ENCODE peak calls at places on chromosomes 7 and 10, in ten cellular contexts. L is neural progenitor cell, M is sigmoid colon, E is RWPE2, C is Caco-2, Y is PC-9, X is pancreas, O is lung, N is WTC11, Z is lower lobe of right lung. W is an unnamed sample.

GRCh38 chr7:67644149-67644548 is 647.5 kb downstream of the TYW1 start:
- DNase-seq in L (peak), M (no peak), E (no peak), C (no peak), Y (no peak), X (no peak), O (no peak), N (no peak), Z (no peak), W (no peak)

GRCh38 chr10:126500866-126501265 is 112.6 kb upstream of the ADAM12 start:
- DNase-seq in L (no peak), M (no peak), E (no peak), C (no peak), Y (no peak), X (no peak), O (no peak), N (no peak), Z (no peak), W (peak)

GRCh38 chr7:49721441-49721840 is 52.0 kb upstream of the VWC2 start:
- DNase-seq in L (no peak), M (no peak), E (no peak), C (no peak), Y (no peak), X (no peak), O (no peak), N (no peak), Z (no peak), W (no peak)

GRCh38 chr7:22442187-22442886 is 57.7 kb downstream of the STEAP1B start:
- DNase-seq in L (no peak), M (no peak), E (no peak), C (no peak), Y (no peak), X (no peak), O (peak), N (no peak), Z (peak), W (peak)

GRCh38 chr10:51260376-51260775 is 186.1 kb downstream of the PRKG1 start:
- DNase-seq in L (no peak), M (no peak), E (no peak), C (no peak), Y (no peak), X (no peak), O (no peak), N (no peak), Z (no peak), W (no peak)

GRCh38 chr10:129373718-129374117 is 93.3 kb upstream of the MGMT start:
- DNase-seq in L (no peak), M (no peak), E (no peak), C (no peak), Y (no peak), X (no peak), O (no peak), N (no peak), Z (no peak), W (peak)

GRCh38 chr10:128932071-128932820 is 534.8 kb upstream of the MGMT start:
- DNase-seq in L (peak), M (no peak), E (no peak), C (no peak), Y (no peak), X (no peak), O (no peak), N (no peak), Z (no peak), W (no peak)

GRCh38 chr10:48541144-48541795 is 63.6 kb downstream of the ARHGAP22 start:
- DNase-seq in L (no peak), M (no peak), E (no peak), C (peak), Y (peak), X (no peak), O (no peak), N (no peak), Z (no peak), W (no peak)

GRCh38 chr10:65194131-65194530 is 1672.9 kb downstream of the REEP3 start:
- DNase-seq in L (no peak), M (no peak), E (no peak), C (no peak), Y (peak), X (no peak), O (no peak), N (no peak), Z (no peak), W (no peak)

GRCh38 chr7:148368562-148368961 is 222.0 kb upstream of the C7orf33 start:
- DNase-seq in L (no peak), M (no peak), E (no peak), C (no peak), Y (no peak), X (no peak), O (no peak), N (no peak), Z (no peak), W (peak)

GRCh38 chr7:1938788-1939433 is 268.8 kb downstream of the ELFN1 start:
- DNase-seq in L (no peak), M (no peak), E (no peak), C (no peak), Y (no peak), X (peak), O (no peak), N (no peak), Z (peak), W (no peak)

GRCh38 chr7:149196151-149196704 is 882 bp downstream of the ZNF282 start:
- DNase-seq in L (peak), M (peak), E (no peak), C (no peak), Y (peak), X (no peak), O (no peak), N (no peak), Z (no peak), W (no peak)

GRCh38 chr7:65462148-65462716 is 88.6 kb downstream of the ZNF92 start:
- DNase-seq in L (no peak), M (no peak), E (no peak), C (no peak), Y (no peak), X (no peak), O (no peak), N (no peak), Z (no peak), W (no peak)

GRCh38 chr7:80379034-80379433 is 132.8 kb downstream of the GNAT3 start:
- DNase-seq in L (no peak), M (no peak), E (no peak), C (no peak), Y (no peak), X (no peak), O (no peak), N (no peak), Z (no peak), W (no peak)

GRCh38 chr10:964321-964987 is 23.8 kb upstream of the GTPBP4 start:
- DNase-seq in L (no peak), M (no peak), E (no peak), C (no peak), Y (no peak), X (no peak), O (no peak), N (no peak), Z (no peak), W (no peak)

GRCh38 chr7:78218051-78218450 is 419.5 kb downstream of the PHTF2 start:
- DNase-seq in L (no peak), M (no peak), E (no peak), C (no peak), Y (no peak), X (no peak), O (no peak), N (no peak), Z (no peak), W (no peak)

GRCh38 chr7:75596727-75597614 is 104.9 kb downstream of the SPDYE5 start:
- DNase-seq in L (no peak), M (no peak), E (no peak), C (peak), Y (peak), X (no peak), O (no peak), N (no peak), Z (no peak), W (no peak)

GRCh38 chr7:33529070-33529469 is 376.3 kb upstream of the BMPER start:
- DNase-seq in L (no peak), M (no peak), E (no peak), C (no peak), Y (no peak), X (no peak), O (no peak), N (no peak), Z (no peak), W (no peak)

GRCh38 chr10:62636825-62637248 is 167.7 kb upstream of the ADO start:
- DNase-seq in L (no peak), M (no peak), E (no peak), C (no peak), Y (no peak), X (no peak), O (no peak), N (no peak), Z (no peak), W (no peak)

GRCh38 chr7:2688409-2689342 is 674 bp downstream of the AMZ1 start:
- DNase-seq in L (peak), M (no peak), E (no peak), C (no peak), Y (no peak), X (no peak), O (no peak), N (peak), Z (no peak), W (no peak)

GRCh38 chr10:122882798-122883197 is 3.4 kb upstream of the FAM24B start:
- DNase-seq in L (no peak), M (no peak), E (no peak), C (no peak), Y (no peak), X (no peak), O (no peak), N (no peak), Z (no peak), W (no peak)

GRCh38 chr10:73399054-73399453 is 14.8 kb downstream of the ANXA7 start:
- DNase-seq in L (no peak), M (no peak), E (no peak), C (no peak), Y (no peak), X (no peak), O (no peak), N (no peak), Z (no peak), W (no peak)

GRCh38 chr10:21726601-21727295 is 192.7 kb downstream of the MLLT10 start:
- DNase-seq in L (peak), M (no peak), E (no peak), C (no peak), Y (no peak), X (no peak), O (no peak), N (no peak), Z (no peak), W (no peak)

GRCh38 chr7:30471205-30471604 is 7.4 kb downstream of the NOD1 start:
- DNase-seq in L (no peak), M (peak), E (no peak), C (no peak), Y (no peak), X (no peak), O (no peak), N (no peak), Z (no peak), W (no peak)

GRCh38 chr10:92689663-92690210 is at the start of gene HHEX:
- DNase-seq in L (peak), M (peak), E (no peak), C (peak), Y (peak), X (peak), O (peak), N (peak), Z (peak), W (peak)

GRCh38 chr7:72281325-72281724 is 130.8 kb downstream of the CALN1 start:
- DNase-seq in L (no peak), M (no peak), E (no peak), C (no peak), Y (no peak), X (no peak), O (no peak), N (no peak), Z (no peak), W (no peak)

GRCh38 chr10:18418579-18419210 is 232.7 kb downstream of the NSUN6 start:
- DNase-seq in L (no peak), M (no peak), E (no peak), C (no peak), Y (no peak), X (no peak), O (no peak), N (no peak), Z (no peak), W (peak)

GRCh38 chr10:116809528-116810500 is 39.5 kb upstream of the ENO4 start:
- DNase-seq in L (peak), M (peak), E (no peak), C (no peak), Y (peak), X (peak), O (no peak), N (peak), Z (no peak), W (no peak)

GRCh38 chr7:20329389-20330175 is 1.1 kb upstream of the ITGB8 start:
- DNase-seq in L (peak), M (peak), E (peak), C (peak), Y (peak), X (peak), O (peak), N (peak), Z (peak), W (peak)

GRCh38 chr10:45023426-45023825 is 22.7 kb downstream of the ZNF22 start:
- DNase-seq in L (peak), M (no peak), E (no peak), C (no peak), Y (no peak), X (no peak), O (no peak), N (no peak), Z (no peak), W (no peak)

GRCh38 chr10:117480097-117480496 is 62.4 kb upstream of the EMX2 start:
- DNase-seq in L (no peak), M (no peak), E (no peak), C (no peak), Y (no peak), X (no peak), O (no peak), N (no peak), Z (no peak), W (no peak)

GRCh38 chr7:43921423-43921822 is 4.8 kb upstream of the UBE2D4 start:
- DNase-seq in L (no peak), M (no peak), E (no peak), C (no peak), Y (no peak), X (no peak), O (no peak), N (no peak), Z (no peak), W (no peak)

GRCh38 chr7:114047889-114048288 is 129.1 kb upstream of the PPP1R3A start:
- DNase-seq in L (no peak), M (no peak), E (no peak), C (no peak), Y (no peak), X (no peak), O (no peak), N (no peak), Z (no peak), W (no peak)

GRCh38 chr10:67612577-67613537 is 83.1 kb downstream of the CTNNA3 start:
- DNase-seq in L (no peak), M (no peak), E (no peak), C (no peak), Y (no peak), X (no peak), O (no peak), N (no peak), Z (no peak), W (no peak)

GRCh38 chr7:119175916-119176627 is 951.6 kb downstream of the ANKRD7 start:
- DNase-seq in L (peak), M (no peak), E (no peak), C (peak), Y (peak), X (no peak), O (no peak), N (peak), Z (no peak), W (no peak)

GRCh38 chr7:6482743-6483119 is 35.0 kb upstream of the DAGLB start:
- DNase-seq in L (no peak), M (no peak), E (no peak), C (no peak), Y (no peak), X (no peak), O (no peak), N (no peak), Z (no peak), W (no peak)
- TF ChIP-seq CTCF in L (no peak), M (no peak), E (no peak), C (no peak), Y (no peak), X (no peak), O (no peak), N (no peak), Z (no peak), W (no peak)

DNA sequence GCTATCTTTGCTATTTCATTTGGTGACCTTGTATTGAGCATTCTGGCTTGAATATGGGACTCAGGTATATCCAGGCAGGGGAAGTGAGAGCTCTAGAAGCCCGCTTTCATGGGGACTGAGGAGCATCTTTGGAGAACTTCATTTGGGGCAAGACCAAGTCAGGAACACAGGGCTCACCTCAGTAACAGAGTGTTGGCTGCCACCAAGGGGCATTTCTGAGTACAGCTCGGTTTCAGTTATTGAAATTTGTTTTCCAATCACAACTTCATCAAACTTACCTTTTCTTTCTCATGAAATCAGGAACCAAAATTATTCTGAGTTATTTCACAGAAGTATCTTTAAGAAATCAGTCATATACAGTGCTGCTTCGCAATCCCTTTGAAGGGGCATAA is 337.2 kb downstream of the C7orf25 start:
- DNase-seq in L (peak), M (no peak), E (no peak), C (no peak), Y (no peak), X (no peak), O (no peak), N (no peak), Z (no peak), W (no peak)
- TF ChIP-seq CTCF in L (peak), M (peak), E (peak), C (no peak), Y (no peak), X (no peak), O (no peak), N (no peak), Z (no peak), W (peak)

DNA sequence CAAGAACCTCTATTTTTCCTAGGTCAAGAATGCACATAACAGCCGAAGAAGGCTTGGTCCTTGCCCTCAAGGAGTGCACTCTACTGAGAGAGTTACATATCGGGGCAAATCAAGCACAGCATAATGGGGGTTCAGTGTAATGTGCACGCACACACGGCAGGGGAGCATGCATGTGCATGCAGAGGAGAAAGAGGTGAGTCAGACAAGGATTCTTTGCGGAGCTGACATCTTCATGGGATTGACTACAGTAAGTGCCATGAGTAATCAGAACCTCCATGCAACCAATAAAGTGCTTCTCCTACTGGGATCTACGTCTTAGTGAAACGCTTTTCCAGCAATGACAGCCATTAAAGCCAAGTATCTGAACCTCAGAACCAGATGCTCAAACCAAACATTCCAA is 123.6 kb downstream of the RNF216 start:
- DNase-seq in L (no peak), M (no peak), E (no peak), C (no peak), Y (no peak), X (no peak), O (no peak), N (no peak), Z (no peak), W (no peak)
- TF ChIP-seq CTCF in L (no peak), M (no peak), E (no peak), C (no peak), Y (no peak), X (no peak), O (no peak), N (no peak), Z (no peak), W (no peak)

DNA sequence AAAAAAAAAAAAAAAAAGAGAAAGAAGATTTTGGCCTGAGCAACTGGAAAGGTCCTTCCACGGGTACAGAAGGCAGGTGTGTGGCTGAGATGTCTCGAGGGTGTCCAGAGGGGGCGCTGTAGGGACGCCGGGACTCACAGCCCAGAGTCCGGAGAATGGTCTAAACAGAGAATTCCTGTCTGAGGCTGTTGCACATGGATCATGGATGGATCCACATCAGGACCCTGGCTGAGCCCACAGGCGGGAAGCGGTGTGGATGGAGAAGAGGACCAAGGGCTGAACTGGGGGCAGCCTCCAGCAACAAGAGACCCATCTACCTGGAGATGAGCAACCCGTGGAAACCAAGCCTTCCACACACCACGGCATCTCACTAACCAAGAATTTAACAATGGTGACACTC is 55.0 kb downstream of the PKD1L1 start:
- DNase-seq in L (peak), M (no peak), E (no peak), C (no peak), Y (no peak), X (no peak), O (peak), N (peak), Z (no peak), W (peak)
- TF ChIP-seq CTCF in L (peak), M (no peak), E (peak), C (peak), Y (peak), X (no peak), O (no peak), N (peak), Z (no peak), W (no peak)

GRCh38 chr7:151873402-151873965 is 3.4 kb downstream of the PRKAG2 start:
- DNase-seq in L (no peak), M (no peak), E (no peak), C (no peak), Y (no peak), X (no peak), O (no peak), N (no peak), Z (no peak), W (no peak)

GRCh38 chr7:151877911-151878835 is 1.3 kb upstream of the PRKAG2 start:
- DNase-seq in L (peak), M (no peak), E (no peak), C (no peak), Y (no peak), X (no peak), O (no peak), N (no peak), Z (peak), W (no peak)

GRCh38 chr7:151876899-151877777 is at the start of gene PRKAG2:
- DNase-seq in L (peak), M (peak), E (no peak), C (peak), Y (peak), X (peak), O (peak), N (peak), Z (peak), W (no peak)

GRCh38 chr7:151875862-151876111 is 1.1 kb downstream of the PRKAG2 start:
- DNase-seq in L (peak), M (no peak), E (no peak), C (no peak), Y (no peak), X (no peak), O (no peak), N (no peak), Z (no peak), W (no peak)

GRCh38 chr7:151876112-151876898 is 610 bp downstream of the PRKAG2 start:
- DNase-seq in L (peak), M (peak), E (no peak), C (peak), Y (peak), X (peak), O (peak), N (peak), Z (peak), W (peak)
- TF ChIP-seq CTCF in L (no peak), M (no peak), E (no peak), C (no peak), Y (no peak), X (no peak), O (no peak), N (no peak), Z (no peak), W (no peak)

GRCh38 chr7:84106291-84106690 is 88.3 kb downstream of the SEMA3A start:
- DNase-seq in L (no peak), M (no peak), E (no peak), C (no peak), Y (no peak), X (no peak), O (no peak), N (no peak), Z (no peak), W (no peak)

GRCh38 chr7:84108119-84108518 is 86.5 kb downstream of the SEMA3A start:
- DNase-seq in L (peak), M (no peak), E (no peak), C (no peak), Y (no peak), X (no peak), O (no peak), N (no peak), Z (no peak), W (no peak)

GRCh38 chr7:84110400-84110799 is 84.2 kb downstream of the SEMA3A start:
- DNase-seq in L (no peak), M (no peak), E (no peak), C (no peak), Y (no peak), X (no peak), O (no peak), N (no peak), Z (no peak), W (no peak)

GRCh38 chr7:84107259-84107658 is 87.3 kb downstream of the SEMA3A start:
- DNase-seq in L (no peak), M (no peak), E (no peak), C (no peak), Y (no peak), X (no peak), O (no peak), N (no peak), Z (no peak), W (no peak)

GRCh38 chr7:84108787-84109186 is 85.8 kb downstream of the SEMA3A start:
- DNase-seq in L (no peak), M (no peak), E (no peak), C (no peak), Y (no peak), X (no peak), O (no peak), N (no peak), Z (no peak), W (no peak)
- TF ChIP-seq CTCF in L (no peak), M (no peak), E (no peak), C (no peak), Y (no peak), X (no peak), O (no peak), N (no peak), Z (no peak), W (no peak)

W was measured in esophagus muscularis mucosa.